ENCODE peak calls at places on chromosomes 11 and 22, in five cellular contexts. One of them, this sample, is unnamed.

GRCh38 chr11:92852203-92852602 is 117.2 kb upstream of the MTNR1B start:
- DNase-seq in NCI-H460: no peak
- DNase-seq in adrenal gland: no peak
- DNase-seq in NCI-H510A treated with DMSO at 0.1 percent for 48 hours: no peak
- DNase-seq in EL: no peak
- DNase-seq in this sample: no peak

GRCh38 chr11:15888596-15889345 is 467.6 kb downstream of the SOX6 start:
- DNase-seq in NCI-H460: no peak
- DNase-seq in adrenal gland: no peak
- DNase-seq in NCI-H510A treated with DMSO at 0.1 percent for 48 hours: no peak
- DNase-seq in EL: no peak
- DNase-seq in this sample: no peak

GRCh38 chr11:31449040-31449439 is 60.4 kb downstream of the IMMP1L start:
- DNase-seq in NCI-H460: no peak
- DNase-seq in adrenal gland: no peak
- DNase-seq in NCI-H510A treated with DMSO at 0.1 percent for 48 hours: no peak
- DNase-seq in EL: no peak
- DNase-seq in this sample: no peak

GRCh38 chr11:134260503-134260902 is 7.1 kb downstream of the ACAD8 start:
- DNase-seq in NCI-H460: no peak
- DNase-seq in adrenal gland: no peak
- DNase-seq in NCI-H510A treated with DMSO at 0.1 percent for 48 hours: no peak
- DNase-seq in EL: no peak
- DNase-seq in this sample: no peak

GRCh38 chr22:47659467-47660302 is 897.2 kb downstream of the TBC1D22A start:
- DNase-seq in NCI-H460: no peak
- DNase-seq in adrenal gland: no peak
- DNase-seq in NCI-H510A treated with DMSO at 0.1 percent for 48 hours: peak; percentile 61
- DNase-seq in EL: no peak
- DNase-seq in this sample: no peak

GRCh38 chr11:111414267-111414931 is 35.3 kb upstream of the POU2AF1 start:
- DNase-seq in NCI-H460: no peak
- DNase-seq in adrenal gland: no peak
- DNase-seq in NCI-H510A treated with DMSO at 0.1 percent for 48 hours: no peak
- DNase-seq in EL: no peak
- DNase-seq in this sample: no peak

GRCh38 chr11:44305643-44306468 is 4.1 kb downstream of the ALX4 start:
- DNase-seq in NCI-H460: no peak
- DNase-seq in adrenal gland: no peak
- DNase-seq in NCI-H510A treated with DMSO at 0.1 percent for 48 hours: no peak
- DNase-seq in EL: peak; percentile 24
- DNase-seq in this sample: no peak

GRCh38 chr11:119195680-119196079 is 10.4 kb downstream of the NHERF4 start:
- DNase-seq in NCI-H460: peak; percentile 4
- DNase-seq in adrenal gland: peak; percentile 67
- DNase-seq in NCI-H510A treated with DMSO at 0.1 percent for 48 hours: peak; percentile 82
- DNase-seq in EL: peak; percentile 61
- DNase-seq in this sample: peak; percentile 98

GRCh38 chr22:45504703-45505341 is 2.1 kb downstream of the FBLN1 start:
- DNase-seq in NCI-H460: no peak
- DNase-seq in adrenal gland: no peak
- DNase-seq in NCI-H510A treated with DMSO at 0.1 percent for 48 hours: peak; percentile 5
- DNase-seq in EL: peak; percentile 52
- DNase-seq in this sample: no peak

GRCh38 chr11:77311701-77312100 is 10.2 kb upstream of the GDPD4 start:
- DNase-seq in NCI-H460: no peak
- DNase-seq in adrenal gland: no peak
- DNase-seq in NCI-H510A treated with DMSO at 0.1 percent for 48 hours: no peak
- DNase-seq in EL: no peak
- DNase-seq in this sample: no peak

GRCh38 chr22:49893025-49893424 is 25.2 kb downstream of the ALG12 start:
- DNase-seq in NCI-H460: no peak
- DNase-seq in adrenal gland: no peak
- DNase-seq in NCI-H510A treated with DMSO at 0.1 percent for 48 hours: no peak
- DNase-seq in EL: no peak
- DNase-seq in this sample: no peak

GRCh38 chr22:44880588-44881245 is 128.3 kb downstream of the ARHGAP8 start:
- DNase-seq in NCI-H460: no peak
- DNase-seq in adrenal gland: no peak
- DNase-seq in NCI-H510A treated with DMSO at 0.1 percent for 48 hours: no peak
- DNase-seq in EL: no peak
- DNase-seq in this sample: no peak

GRCh38 chr11:17653606-17654005 is 65.8 kb upstream of the MYOD1 start:
- DNase-seq in NCI-H460: no peak
- DNase-seq in adrenal gland: no peak
- DNase-seq in NCI-H510A treated with DMSO at 0.1 percent for 48 hours: no peak
- DNase-seq in EL: no peak
- DNase-seq in this sample: no peak

GRCh38 chr22:33919591-33920501 is at the start of gene LARGE1:
- DNase-seq in NCI-H460: no peak
- DNase-seq in adrenal gland: peak; percentile 43
- DNase-seq in NCI-H510A treated with DMSO at 0.1 percent for 48 hours: peak; percentile 31
- DNase-seq in EL: no peak
- DNase-seq in this sample: peak; percentile 33

GRCh38 chr22:49655168-49655812 is 172.4 kb downstream of the BRD1 start:
- DNase-seq in NCI-H460: no peak
- DNase-seq in adrenal gland: no peak
- DNase-seq in NCI-H510A treated with DMSO at 0.1 percent for 48 hours: no peak
- DNase-seq in EL: no peak
- DNase-seq in this sample: no peak

GRCh38 chr22:35347462-35347861 is 33.4 kb upstream of the HMOX1 start:
- DNase-seq in NCI-H460: no peak
- DNase-seq in adrenal gland: no peak
- DNase-seq in NCI-H510A treated with DMSO at 0.1 percent for 48 hours: no peak
- DNase-seq in EL: no peak
- DNase-seq in this sample: no peak

GRCh38 chr11:61699737-61700160 is 19.6 kb downstream of the DAGLA start:
- DNase-seq in NCI-H460: no peak
- DNase-seq in adrenal gland: peak; percentile 74
- DNase-seq in NCI-H510A treated with DMSO at 0.1 percent for 48 hours: peak; percentile 97
- DNase-seq in EL: no peak
- DNase-seq in this sample: no peak

GRCh38 chr22:31177420-31178162 is 17.6 kb downstream of the RNF185 start:
- DNase-seq in NCI-H460: no peak
- DNase-seq in adrenal gland: no peak
- DNase-seq in NCI-H510A treated with DMSO at 0.1 percent for 48 hours: no peak
- DNase-seq in EL: peak; percentile 93
- DNase-seq in this sample: peak; percentile 55

GRCh38 chr11:22331771-22332170 is 6.4 kb upstream of the SLC17A6 start:
- DNase-seq in NCI-H460: no peak
- DNase-seq in adrenal gland: no peak
- DNase-seq in NCI-H510A treated with DMSO at 0.1 percent for 48 hours: peak; percentile 2
- DNase-seq in EL: no peak
- DNase-seq in this sample: no peak

GRCh38 chr11:94926698-94927237 is 46.6 kb downstream of the CWC15 start:
- DNase-seq in NCI-H460: peak; percentile 18
- DNase-seq in adrenal gland: peak; percentile 85
- DNase-seq in NCI-H510A treated with DMSO at 0.1 percent for 48 hours: no peak
- DNase-seq in EL: peak; percentile 99
- DNase-seq in this sample: no peak

GRCh38 chr11:16610738-16611388 is 127.6 kb upstream of the C11orf58 start:
- DNase-seq in NCI-H460: no peak
- DNase-seq in adrenal gland: no peak
- DNase-seq in NCI-H510A treated with DMSO at 0.1 percent for 48 hours: no peak
- DNase-seq in EL: no peak
- DNase-seq in this sample: no peak

GRCh38 chr11:118705111-118705741 is 25.8 kb upstream of the TREH start:
- DNase-seq in NCI-H460: no peak
- DNase-seq in adrenal gland: no peak
- DNase-seq in NCI-H510A treated with DMSO at 0.1 percent for 48 hours: no peak
- DNase-seq in EL: no peak
- DNase-seq in this sample: no peak

This sample was measured in T47D.